ENCODE peak calls at places on chromosomes 4 and X, in seven cellular contexts. E is NCI-H460; G is activated CD4-positive, alpha-beta T cell treated with anti-CD3 and anti-CD28 coated beads, Interleukin-2, amount 50 U/mL, for 24 hours; V is amniotic epithelial cell; S is NCI-H2029; Y is stimulated activated CD4-positive, alpha-beta T cell treated with anti-CD3 and anti-CD28 coated beads, TNF-alpha, amount 100 ng/mL, for 4 hours; J is NCI-H1048. W is an unnamed sample.
A peak's percentile ranks its signal among the peaks of the same experiment; 100 is the strongest.

GRCh38 chr4:47468686-47469365 is 5.3 kb upstream of the COMMD8 start:
- DNase-seq in E (no peak), G (no peak), V (peak; percentile 82), S (no peak), Y (no peak), J (no peak), W (no peak)

GRCh38 chr4:133969202-133969873 is 232.3 kb downstream of the PABPC4L start:
- DNase-seq in E (no peak), G (no peak), V (peak; percentile 31), S (no peak), Y (no peak), J (no peak), W (no peak)

GRCh38 chr4:40056722-40057539 is at the start of gene N4BP2:
- DNase-seq in E (peak; percentile 69), G (peak; percentile 58), V (peak; percentile 66), S (peak; percentile 64), Y (peak; percentile 44), J (no peak), W (peak; percentile 78)

GRCh38 chr4:142500966-142501365 is 345.1 kb downstream of the INPP4B start:
- DNase-seq in E (no peak), G (no peak), V (peak; percentile 7), S (peak; percentile 58), Y (no peak), J (no peak), W (no peak)

GRCh38 chr4:4358093-4358840 is 28.6 kb upstream of the NSG1 start:
- DNase-seq in E (no peak), G (no peak), V (no peak), S (no peak), Y (no peak), J (no peak), W (no peak)

GRCh38 chrX:153853902-153854267 is 23.5 kb upstream of the PDZD4 start:
- DNase-seq in E (no peak), G (no peak), V (no peak), S (no peak), Y (no peak), J (no peak), W (no peak)

GRCh38 chrX:68710870-68711576 is 63.6 kb downstream of the STARD8 start:
- DNase-seq in E (peak; percentile 44), G (no peak), V (peak; percentile 42), S (no peak), Y (no peak), J (no peak), W (no peak)

GRCh38 chr4:1506956-1507721 is 100.9 kb upstream of the NKX1-1 start:
- DNase-seq in E (no peak), G (no peak), V (no peak), S (no peak), Y (no peak), J (no peak), W (no peak)

GRCh38 chrX:70432936-70433847 is 10.1 kb downstream of the GDPD2 start:
- DNase-seq in E (no peak), G (no peak), V (no peak), S (no peak), Y (no peak), J (no peak), W (no peak)

GRCh38 chrX:19810370-19810769 is 77.0 kb downstream of the SH3KBP1 start:
- DNase-seq in E (no peak), G (no peak), V (peak; percentile 12), S (no peak), Y (no peak), J (no peak), W (no peak)

GRCh38 chr4:35300996-35301774 is 943.1 kb downstream of the ARAP2 start:
- DNase-seq in E (no peak), G (no peak), V (no peak), S (no peak), Y (no peak), J (no peak), W (no peak)

GRCh38 chr4:10088135-10089010 is 28.2 kb downstream of the WDR1 start:
- DNase-seq in E (no peak), G (no peak), V (no peak), S (no peak), Y (no peak), J (no peak), W (no peak)

GRCh38 chr4:148065069-148065468 is 333.2 kb downstream of the ARHGAP10 start:
- DNase-seq in E (no peak), G (no peak), V (peak; percentile 87), S (no peak), Y (no peak), J (no peak), W (no peak)

GRCh38 chr4:147138171-147138570 is 192.5 kb upstream of the TTC29 start:
- DNase-seq in E (no peak), G (no peak), V (no peak), S (no peak), Y (no peak), J (no peak), W (no peak)

GRCh38 chr4:183600189-183600685 is 58.7 kb downstream of the RWDD4 start:
- DNase-seq in E (no peak), G (no peak), V (no peak), S (no peak), Y (no peak), J (no peak), W (no peak)

GRCh38 chrX:42934020-42934701 is 156.2 kb upstream of the PPP1R2C start:
- DNase-seq in E (no peak), G (no peak), V (peak; percentile 13), S (no peak), Y (no peak), J (no peak), W (no peak)

GRCh38 chr4:83890816-83891215 is 354.9 kb downstream of the GPAT3 start:
- DNase-seq in E (no peak), G (no peak), V (no peak), S (no peak), Y (no peak), J (no peak), W (no peak)

GRCh38 chr4:66564901-66565648 is 894.8 kb upstream of the EPHA5 start:
- DNase-seq in E (no peak), G (no peak), V (peak; percentile 87), S (no peak), Y (no peak), J (no peak), W (no peak)

GRCh38 chrX:38006283-38006682 is at the start of gene SYTL5:
- DNase-seq in E (no peak), G (no peak), V (peak; percentile 11), S (peak; percentile 21), Y (no peak), J (no peak), W (no peak)

GRCh38 chrX:149877636-149878035 is 3.3 kb upstream of the MAGEA8 start:
- DNase-seq in E (no peak), G (no peak), V (peak; percentile 21), S (no peak), Y (no peak), J (no peak), W (no peak)

GRCh38 chr4:97910005-97910404 is 233.3 kb downstream of the STPG2 start:
- DNase-seq in E (no peak), G (no peak), V (no peak), S (peak; percentile 1), Y (no peak), J (no peak), W (no peak)

GRCh38 chr4:102823464-102823863 is 3.9 kb downstream of the UBE2D3 start:
- DNase-seq in E (no peak), G (no peak), V (no peak), S (no peak), Y (no peak), J (no peak), W (no peak)

GRCh38 chr4:79661196-79661595 is 253.2 kb upstream of the GK2 start:
- DNase-seq in E (no peak), G (no peak), V (peak; percentile 39), S (no peak), Y (no peak), J (no peak), W (no peak)

GRCh38 chr4:166301266-166301665 is 428.2 kb downstream of the TLL1 start:
- DNase-seq in E (no peak), G (no peak), V (peak; percentile 83), S (no peak), Y (no peak), J (no peak), W (no peak)

GRCh38 chr4:118265312-118266144 is 87.3 kb downstream of the PRSS12 start:
- DNase-seq in E (no peak), G (no peak), V (no peak), S (no peak), Y (no peak), J (no peak), W (peak; percentile 26)

GRCh38 chr4:110245567-110245966 is 47.2 kb upstream of the ELOVL6 start:
- DNase-seq in E (no peak), G (no peak), V (peak; percentile 63), S (no peak), Y (no peak), J (no peak), W (no peak)

GRCh38 chr4:119099227-119099910 is 36.3 kb upstream of the MYOZ2 start:
- DNase-seq in E (no peak), G (no peak), V (peak; percentile 95), S (no peak), Y (no peak), J (no peak), W (no peak)

GRCh38 chr4:136183513-136183912 is 1348.8 kb downstream of the PCDH18 start:
- DNase-seq in E (no peak), G (no peak), V (no peak), S (no peak), Y (no peak), J (no peak), W (no peak)

GRCh38 chrX:123909498-123909897 is 49.6 kb downstream of the XIAP start:
- DNase-seq in E (no peak), G (no peak), V (peak; percentile 64), S (no peak), Y (no peak), J (no peak), W (no peak)

GRCh38 chr4:89134775-89135319 is 23.5 kb downstream of the TIGD2 start:
- DNase-seq in E (peak; percentile 31), G (no peak), V (peak; percentile 99), S (no peak), Y (no peak), J (no peak), W (no peak)

GRCh38 chr4:178970433-178971140 is 1528.3 kb upstream of the AGA start:
- DNase-seq in E (no peak), G (no peak), V (no peak), S (no peak), Y (no peak), J (no peak), W (no peak)

GRCh38 chr4:89000844-89001360 is 56.1 kb downstream of the FAM13A start:
- DNase-seq in E (peak; percentile 25), G (no peak), V (peak; percentile 68), S (peak; percentile 98), Y (no peak), J (peak; percentile 7), W (peak; percentile 97)

GRCh38 chr4:176478076-176478475 is 158.3 kb downstream of the SPCS3 start:
- DNase-seq in E (no peak), G (no peak), V (no peak), S (no peak), Y (no peak), J (no peak), W (no peak)

GRCh38 chr4:89765966-89766365 is 71.0 kb downstream of the SNCA start:
- DNase-seq in E (no peak), G (no peak), V (peak; percentile 80), S (no peak), Y (no peak), J (no peak), W (peak; percentile 7)

GRCh38 chrX:115337735-115338134 is 48.2 kb downstream of the LUZP4 start:
- DNase-seq in E (no peak), G (no peak), V (peak; percentile 38), S (no peak), Y (no peak), J (no peak), W (no peak)

GRCh38 chr4:55615008-55615407 is 21.1 kb downstream of the NMU start:
- DNase-seq in E (no peak), G (no peak), V (no peak), S (no peak), Y (no peak), J (no peak), W (no peak)

GRCh38 chr4:98711526-98711925 is 53.1 kb upstream of the TSPAN5 start:
- DNase-seq in E (no peak), G (no peak), V (peak; percentile 63), S (no peak), Y (no peak), J (no peak), W (no peak)

W was measured in NCI-H1092.